ENCODE peak calls at places on chromosome 16, in nine cellular contexts. L is adrenal gland; F is fibroblast of lung; K is small intestine; Y is suprapubic skin; I is CD8-positive, alpha-beta memory T cell; W is mesenchymal stem cell; Q is heart right ventricle; N is psoas muscle. P is an unnamed sample. For H3K36me3 and H3K4me1, the result is how much of the 10 kb centered on the place peaks cover.

GRCh38 chr16:65959978-65960377 is 406.5 kb upstream of the CDH5 start:
- DNase-seq in L (no peak), F (no peak), K (no peak), Y (no peak), I (no peak), W (no peak), Q (no peak), N (no peak), P (no peak)

GRCh38 chr16:30786115-30786935 is 680 bp downstream of the ZNF629 start:
- DNase-seq in L (peak), F (peak), K (peak), Y (no peak), I (no peak), W (peak), Q (no peak), N (peak), P (peak)

GRCh38 chr16:26993988-26994387 is 72.7 kb upstream of the C16orf82 start:
- DNase-seq in L (peak), F (peak), K (no peak), Y (no peak), I (no peak), W (peak), Q (no peak), N (no peak), P (no peak)

GRCh38 chr16:10297341-10298006 is 88.4 kb upstream of the ATF7IP2 start:
- DNase-seq in L (no peak), F (no peak), K (no peak), Y (no peak), I (no peak), W (no peak), Q (peak), N (no peak), P (no peak)

GRCh38 chr16:2156025-2156848 is 655 bp downstream of the TRAF7 start:
- DNase-seq in L (no peak), F (peak), K (peak), Y (no peak), I (no peak), W (peak), Q (no peak), N (no peak), P (peak)

GRCh38 chr16:89921131-89921698 is 1.9 kb upstream of the TUBB3 start:
- DNase-seq in L (peak), F (no peak), K (no peak), Y (peak), I (no peak), W (no peak), Q (no peak), N (no peak), P (peak)

GRCh38 chr16:11064202-11064540 is 119.8 kb downstream of the CLEC16A start:
- DNase-seq in L (no peak), F (no peak), K (peak), Y (no peak), I (no peak), W (no peak), Q (no peak), N (no peak), P (no peak)

GRCh38 chr16:81649561-81649960 is 129.5 kb upstream of the PLCG2 start:
- DNase-seq in L (no peak), F (peak), K (no peak), Y (no peak), I (no peak), W (peak), Q (no peak), N (no peak), P (no peak)

GRCh38 chr16:74842413-74842812 is 67.8 kb upstream of the FA2H start:
- DNase-seq in L (peak), F (no peak), K (no peak), Y (no peak), I (no peak), W (no peak), Q (no peak), N (no peak), P (no peak)

GRCh38 chr16:71460246-71460645 is 1.8 kb downstream of the ZNF23 start:
- DNase-seq in L (no peak), F (peak), K (no peak), Y (no peak), I (no peak), W (peak), Q (no peak), N (no peak), P (no peak)

GRCh38 chr16:76787394-76787793 is 403.6 kb upstream of the MON1B start:
- DNase-seq in L (no peak), F (no peak), K (no peak), Y (no peak), I (no peak), W (no peak), Q (no peak), N (no peak), P (no peak)

GRCh38 chr16:10266809-10267208 is 84.6 kb upstream of the GRIN2A start:
- DNase-seq in L (no peak), F (no peak), K (no peak), Y (no peak), I (no peak), W (no peak), Q (no peak), N (no peak), P (no peak)

GRCh38 chr16:17270683-17271109 is 200.1 kb downstream of the XYLT1 start:
- DNase-seq in L (peak), F (no peak), K (peak), Y (no peak), I (no peak), W (no peak), Q (no peak), N (no peak), P (no peak)

GRCh38 chr16:68764866-68765265 is 27.8 kb downstream of the CDH1 start:
- DNase-seq in L (no peak), F (no peak), K (no peak), Y (no peak), I (no peak), W (no peak), Q (no peak), N (no peak), P (no peak)

GRCh38 chr16:53056528-53056881 is 1.7 kb downstream of the CHD9 start:
- DNase-seq in L (peak), F (peak), K (no peak), Y (no peak), I (no peak), W (peak), Q (no peak), N (no peak), P (peak)

GRCh38 chr16:46746821-46747776 is 1.0 kb downstream of the MYLK3 start:
- DNase-seq in L (no peak), F (no peak), K (no peak), Y (peak), I (no peak), W (peak), Q (peak), N (peak), P (peak)

GRCh38 chr16:27048316-27048715 is 18.4 kb upstream of the C16orf82 start:
- DNase-seq in L (no peak), F (no peak), K (no peak), Y (no peak), I (no peak), W (no peak), Q (no peak), N (no peak), P (no peak)

GRCh38 chr16:22320572-22321339 is 23.5 kb downstream of the POLR3E start:
- DNase-seq in L (no peak), F (no peak), K (no peak), Y (no peak), I (no peak), W (no peak), Q (no peak), N (no peak), P (peak)
- H3K36me3 ChIP-seq in L (half or more), F (under half), K (under half), Y (half or more), I (half or more), W (half or more), Q (under half), N (half or more), P (half or more)

GRCh38 chr16:424033-424622 is 1.3 kb upstream of the RAB11FIP3 start:
- DNase-seq in L (peak), F (peak), K (peak), Y (peak), I (no peak), W (peak), Q (peak), N (peak), P (peak)
- H3K4me3 ChIP-seq in L (no peak), F (no peak), K (no peak), Y (peak), I (peak), W (peak), Q (peak), N (peak), P (peak)

GRCh38 chr16:87474017-87474416 is 18.8 kb downstream of the ZCCHC14 start:
- DNase-seq in L (no peak), F (no peak), K (no peak), Y (no peak), I (no peak), W (no peak), Q (no peak), N (no peak), P (no peak)
- H3K4me1 ChIP-seq in L (under half), F (under half), K (under half), Y (half or more), I (under half), W (under half), Q (half or more), N (under half), P (under half)

DNA sequence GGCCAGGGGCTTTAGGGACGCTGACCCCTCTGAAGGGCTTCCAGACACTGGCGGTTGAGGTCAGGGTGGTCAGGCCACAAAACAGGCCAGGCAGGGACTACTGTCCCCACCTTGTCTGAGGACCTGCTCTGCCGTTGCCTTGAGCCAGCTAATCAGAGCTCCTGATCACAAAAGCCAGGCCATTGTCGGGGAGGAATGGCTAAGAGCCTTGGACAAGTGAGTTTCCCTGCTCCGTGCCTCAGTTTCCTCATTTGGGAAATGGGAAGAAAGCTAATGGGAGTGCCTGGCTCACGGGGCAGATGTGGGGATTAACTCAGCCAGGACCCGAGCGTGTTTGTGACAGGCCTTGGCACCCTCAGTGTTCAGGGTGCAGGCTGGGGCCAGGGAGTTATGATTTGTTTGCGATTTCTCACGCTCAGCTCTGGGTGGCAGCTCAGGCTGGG is 246.5 kb upstream of the CIBAR2 start:
- DNase-seq in L (no peak), F (no peak), K (no peak), Y (no peak), I (no peak), W (no peak), Q (no peak), N (no peak), P (no peak)
- H3K36me3 ChIP-seq in L (under half), F (under half), K (under half), Y (under half), I (under half), W (under half), Q (under half), N (under half), P (under half)

GRCh38 chr16:85136705-85137322 is 24.5 kb upstream of the CIBAR2 start:
- DNase-seq in L (peak), F (no peak), K (peak), Y (no peak), I (no peak), W (peak), Q (peak), N (peak), P (peak)
- H3K4me3 ChIP-seq in L (no peak), F (no peak), K (no peak), Y (peak), I (no peak), W (peak), Q (peak), N (peak), P (peak)